ENCODE peak calls at places on chromosomes 3 and 15, in seven cellular contexts. R is vagina, S is breast epithelium, Y is testis, Q is HCT116, L is stomach, H is IMR-90. G is an unnamed sample.

GRCh38 chr3:172289583-172289982 is 158.7 kb downstream of the GHSR start:
- DNase-seq in R (no peak), S (no peak), Y (peak), Q (no peak), L (no peak), H (no peak), G (no peak)

GRCh38 chr15:43792761-43793493 is 807 bp downstream of the SERF2 start:
- DNase-seq in R (no peak), S (no peak), Y (peak), Q (no peak), L (no peak), H (peak), G (peak)

GRCh38 chr15:22951031-22951380 is 29.2 kb downstream of the CYFIP1 start:
- DNase-seq in R (no peak), S (peak), Y (no peak), Q (no peak), L (no peak), H (no peak), G (no peak)

GRCh38 chr15:41490355-41490754 is 3.3 kb upstream of the ITPKA start:
- DNase-seq in R (no peak), S (no peak), Y (no peak), Q (peak), L (no peak), H (peak), G (peak)

GRCh38 chr3:183117046-183117445 is 17.8 kb upstream of the MCCC1 start:
- DNase-seq in R (no peak), S (no peak), Y (no peak), Q (no peak), L (no peak), H (no peak), G (no peak)

GRCh38 chr3:171155122-171155700 is 128.7 kb upstream of the SLC2A2 start:
- DNase-seq in R (no peak), S (no peak), Y (no peak), Q (no peak), L (no peak), H (no peak), G (no peak)

GRCh38 chr3:65873028-65873427 is 165.7 kb downstream of the MAGI1 start:
- DNase-seq in R (no peak), S (no peak), Y (peak), Q (no peak), L (no peak), H (no peak), G (no peak)

GRCh38 chr3:37096292-37096691 is 78.1 kb downstream of the LRRFIP2 start:
- DNase-seq in R (no peak), S (no peak), Y (no peak), Q (no peak), L (no peak), H (peak), G (no peak)

GRCh38 chr3:187999821-188000220 is 154.1 kb upstream of the LPP start:
- DNase-seq in R (no peak), S (no peak), Y (no peak), Q (no peak), L (no peak), H (no peak), G (no peak)

GRCh38 chr3:21154911-21155310 is 596.1 kb downstream of the ZNF385D start:
- DNase-seq in R (no peak), S (no peak), Y (no peak), Q (no peak), L (no peak), H (no peak), G (no peak)

GRCh38 chr3:63228677-63229076 is 49.4 kb upstream of the SYNPR start:
- DNase-seq in R (no peak), S (no peak), Y (peak), Q (peak), L (no peak), H (peak), G (peak)

GRCh38 chr3:128051459-128051836 is 789 bp upstream of the SEC61A1 start:
- DNase-seq in R (no peak), S (no peak), Y (no peak), Q (no peak), L (no peak), H (no peak), G (no peak)
- TF ChIP-seq POLR2A in R (no peak), S (no peak), Y (no peak), Q (no peak), L (no peak), H (no peak), G (no peak)

GRCh38 chr15:31248263-31248662 is 78.4 kb upstream of the KLF13 start:
- DNase-seq in R (no peak), S (no peak), Y (no peak), Q (no peak), L (no peak), H (no peak), G (no peak)
- TF ChIP-seq POLR2A in R (no peak), S (no peak), Y (no peak), Q (no peak), L (no peak), H (no peak), G (no peak)

GRCh38 chr15:85579011-85579701 is 198.8 kb downstream of the AKAP13 start:
- DNase-seq in R (no peak), S (no peak), Y (no peak), Q (no peak), L (peak), H (no peak), G (no peak)

GRCh38 chr15:85582076-85582718 is 201.8 kb downstream of the AKAP13 start:
- DNase-seq in R (no peak), S (no peak), Y (no peak), Q (no peak), L (peak), H (peak), G (no peak)

GRCh38 chr15:85580914-85581313 is 200.5 kb downstream of the AKAP13 start:
- DNase-seq in R (no peak), S (no peak), Y (no peak), Q (no peak), L (peak), H (no peak), G (no peak)

GRCh38 chr15:85581495-85581894 is 201.1 kb downstream of the AKAP13 start:
- DNase-seq in R (no peak), S (peak), Y (peak), Q (no peak), L (peak), H (no peak), G (no peak)

GRCh38 chr15:85579957-85580694 is 199.7 kb downstream of the AKAP13 start:
- DNase-seq in R (no peak), S (no peak), Y (peak), Q (no peak), L (peak), H (no peak), G (no peak)
- TF ChIP-seq POLR2A in R (no peak), S (no peak), Y (no peak), Q (no peak), L (no peak), H (no peak), G (no peak)

DNA sequence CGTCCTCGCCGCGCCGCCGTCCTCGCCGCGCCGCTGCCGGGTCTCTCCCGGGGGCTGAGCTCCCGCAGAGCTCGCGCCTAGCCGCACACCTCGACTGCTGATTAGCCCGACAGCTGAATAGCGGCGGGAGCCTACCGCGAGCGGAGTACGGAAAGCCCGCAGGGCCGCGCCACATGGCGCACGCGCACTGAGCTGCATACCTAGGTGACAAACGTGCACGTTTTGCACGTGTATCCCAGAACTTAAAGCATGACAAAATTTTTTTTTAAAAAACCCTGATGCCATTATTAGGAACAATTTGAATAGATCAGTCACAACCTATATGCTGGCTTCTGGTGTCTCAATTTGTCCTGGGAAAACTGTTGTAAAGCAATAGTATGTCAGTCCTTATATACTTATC is at the start of gene GOLGA8A:
- DNase-seq in R (no peak), S (no peak), Y (peak), Q (peak), L (peak), H (peak), G (peak)
- TF ChIP-seq POLR2A in R (no peak), S (no peak), Y (no peak), Q (no peak), L (no peak), H (no peak), G (peak)

GRCh38 chr15:89690276-89691218 is at the start of the genes PEX11A and WDR93:
- DNase-seq in R (no peak), S (peak), Y (peak), Q (peak), L (peak), H (peak), G (no peak)
- TF ChIP-seq POLR2A in R (peak), S (peak), Y (no peak), Q (peak), L (no peak), H (no peak), G (no peak)

DNA sequence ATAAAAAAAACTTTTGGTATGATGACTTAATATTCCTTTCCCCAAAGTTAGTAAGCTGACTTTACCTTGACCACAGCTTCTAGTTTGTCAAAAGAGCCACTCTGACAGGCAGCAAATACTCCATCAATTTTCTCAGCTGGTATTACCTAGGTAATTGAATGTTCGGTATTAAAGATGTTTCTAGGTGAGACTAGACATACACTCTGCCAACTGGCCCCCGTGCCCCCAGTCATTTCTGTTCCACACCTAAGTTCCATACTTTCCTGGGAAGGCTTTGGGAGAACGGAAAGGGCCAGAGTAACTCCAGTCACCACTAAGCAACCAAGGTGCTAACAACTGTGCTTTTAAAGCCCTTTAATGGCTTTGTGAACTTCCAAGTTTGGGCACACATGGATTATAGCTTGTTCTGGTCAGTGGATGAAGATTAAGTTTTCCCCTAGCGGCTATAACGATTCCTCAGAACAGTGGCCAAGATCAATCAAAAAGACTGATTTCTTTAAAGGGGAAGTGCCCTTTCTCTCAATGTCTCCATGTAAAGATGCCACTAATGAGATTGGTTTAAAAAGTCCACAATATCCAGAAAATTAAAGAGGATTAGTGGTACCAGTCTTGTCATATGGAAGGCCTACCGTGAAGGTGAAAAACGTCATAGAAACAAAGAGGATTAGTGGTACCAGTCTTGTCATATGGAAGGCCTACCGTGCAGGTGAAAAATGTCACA is 7.0 kb downstream of the EIF4A2 start:
- DNase-seq in R (no peak), S (no peak), Y (no peak), Q (no peak), L (no peak), H (peak), G (peak)
- TF ChIP-seq POLR2A in R (no peak), S (no peak), Y (no peak), Q (no peak), L (no peak), H (peak), G (peak)

GRCh38 chr15:70275461-70276138 is 177.9 kb upstream of the TLE3 start:
- DNase-seq in R (no peak), S (no peak), Y (no peak), Q (no peak), L (no peak), H (no peak), G (no peak)

GRCh38 chr15:70274908-70275307 is 177.2 kb upstream of the TLE3 start:
- DNase-seq in R (no peak), S (no peak), Y (no peak), Q (no peak), L (no peak), H (no peak), G (no peak)

GRCh38 chr15:70272565-70273355 is 175.0 kb upstream of the TLE3 start:
- DNase-seq in R (no peak), S (no peak), Y (no peak), Q (no peak), L (no peak), H (no peak), G (no peak)

GRCh38 chr15:70273808-70274207 is 176.1 kb upstream of the TLE3 start:
- DNase-seq in R (no peak), S (no peak), Y (no peak), Q (no peak), L (no peak), H (no peak), G (no peak)

GRCh38 chr15:70274255-70274654 is 176.5 kb upstream of the TLE3 start:
- DNase-seq in R (no peak), S (no peak), Y (no peak), Q (no peak), L (no peak), H (no peak), G (no peak)
- TF ChIP-seq POLR2A in R (no peak), S (no peak), Y (no peak), Q (no peak), L (no peak), H (no peak), G (no peak)

GRCh38 chr15:34336947-34337556 is 529 bp downstream of the SLC12A6 start:
- DNase-seq in R (no peak), S (no peak), Y (no peak), Q (no peak), L (no peak), H (no peak), G (no peak)
- TF ChIP-seq POLR2A in R (no peak), S (no peak), Y (no peak), Q (no peak), L (no peak), H (no peak), G (no peak)

GRCh38 chr3:49025793-49026520 is 3.2 kb downstream of the IMPDH2 start:
- DNase-seq in R (no peak), S (no peak), Y (no peak), Q (no peak), L (no peak), H (no peak), G (no peak)
- TF ChIP-seq POLR2A in R (no peak), S (no peak), Y (no peak), Q (peak), L (no peak), H (no peak), G (peak)

G was measured in K562.